ENCODE peak calls at places on chromosomes 2 and 18, in four cellular contexts. W, P, Y and B are unnamed samples.

GRCh38 chr18:12038082-12038660 is 55.5 kb upstream of the ANKRD62 start:
- DNase-seq in W (peak; percentile 38), P (peak; percentile 74), Y (no peak), B (peak; percentile 43)

GRCh38 chr2:138035597-138036217 is 71.4 kb downstream of the HNMT start:
- DNase-seq in W (no peak), P (no peak), Y (no peak), B (no peak)

GRCh38 chr2:237629739-237630138 is 2.4 kb downstream of the LRRFIP1 start:
- DNase-seq in W (no peak), P (no peak), Y (no peak), B (no peak)

GRCh38 chr2:10678225-10678624 is 11.6 kb downstream of the NOL10 start:
- DNase-seq in W (no peak), P (no peak), Y (peak; percentile 42), B (no peak)

GRCh38 chr2:15941483-15941853 is 1.1 kb downstream of the MYCN start:
- DNase-seq in W (peak; percentile 79), P (peak; percentile 74), Y (no peak), B (peak; percentile 82)

GRCh38 chr2:15997728-15998280 is 57.5 kb downstream of the MYCN start:
- DNase-seq in W (no peak), P (no peak), Y (no peak), B (no peak)

GRCh38 chr2:56291711-56292110 is 107.9 kb downstream of the CCDC85A start:
- DNase-seq in W (no peak), P (no peak), Y (no peak), B (no peak)

GRCh38 chr2:62297642-62298010 is 101.7 kb downstream of the B3GNT2 start:
- DNase-seq in W (peak; percentile 60), P (no peak), Y (peak; percentile 60), B (no peak)

GRCh38 chr2:36322108-36322507 is 33.5 kb upstream of the CRIM1 start:
- DNase-seq in W (no peak), P (no peak), Y (no peak), B (no peak)

GRCh38 chr2:217820066-217820819 is 182.6 kb downstream of the TNS1 start:
- DNase-seq in W (no peak), P (no peak), Y (no peak), B (no peak)

GRCh38 chr2:52084760-52085159 is 1052.8 kb upstream of the NRXN1 start:
- DNase-seq in W (no peak), P (no peak), Y (no peak), B (no peak)

GRCh38 chr18:46333371-46334199 is 229.4 kb downstream of the HAUS1 start:
- DNase-seq in W (peak; percentile 50), P (peak; percentile 56), Y (peak; percentile 8), B (peak; percentile 96)

GRCh38 chr2:10774394-10774793 is 38.2 kb downstream of the PDIA6 start:
- DNase-seq in W (no peak), P (no peak), Y (no peak), B (peak; percentile 59)

GRCh38 chr2:4190548-4190947 is 487.2 kb downstream of the DCDC2C start:
- DNase-seq in W (no peak), P (no peak), Y (no peak), B (no peak)

GRCh38 chr2:233832869-233833812 is 21.2 kb downstream of the HJURP start:
- DNase-seq in W (peak; percentile 80), P (peak; percentile 84), Y (no peak), B (peak; percentile 67)

GRCh38 chr2:27855476-27855875 is 34.7 kb downstream of the RBKS start:
- DNase-seq in W (no peak), P (no peak), Y (no peak), B (no peak)

GRCh38 chr2:205776139-205776538 is 93.8 kb downstream of the NRP2 start:
- DNase-seq in W (peak; percentile 95), P (peak; percentile 96), Y (peak; percentile 66), B (peak; percentile 61)

GRCh38 chr18:48775372-48776160 is 175.2 kb downstream of the SMAD7 start:
- DNase-seq in W (no peak), P (no peak), Y (no peak), B (no peak)

GRCh38 chr2:163122257-163122656 is 283.7 kb upstream of the KCNH7 start:
- DNase-seq in W (no peak), P (no peak), Y (no peak), B (no peak)

GRCh38 chr2:169461143-169461542 is 18.2 kb upstream of the BBS5 start:
- DNase-seq in W (no peak), P (no peak), Y (no peak), B (no peak)

GRCh38 chr2:68905116-68905515 is 33.9 kb upstream of the BMP10 start:
- DNase-seq in W (no peak), P (no peak), Y (no peak), B (no peak)

GRCh38 chr2:24050041-24050655 is 607 bp downstream of the FKBP1B start:
- DNase-seq in W (peak; percentile 56), P (peak; percentile 76), Y (no peak), B (peak; percentile 75)

GRCh38 chr2:24046930-24047702 is at the start of gene WDCP:
- DNase-seq in W (peak; percentile 94), P (peak; percentile 82), Y (peak; percentile 90), B (peak; percentile 93)

GRCh38 chr2:24047703-24048033 is 477 bp upstream of the WDCP start:
- DNase-seq in W (peak; percentile 29), P (peak; percentile 70), Y (no peak), B (peak; percentile 17)

GRCh38 chr2:24049485-24050021 is at the start of gene FKBP1B:
- DNase-seq in W (peak; percentile 86), P (peak; percentile 89), Y (peak; percentile 92), B (peak; percentile 97)

DNA sequence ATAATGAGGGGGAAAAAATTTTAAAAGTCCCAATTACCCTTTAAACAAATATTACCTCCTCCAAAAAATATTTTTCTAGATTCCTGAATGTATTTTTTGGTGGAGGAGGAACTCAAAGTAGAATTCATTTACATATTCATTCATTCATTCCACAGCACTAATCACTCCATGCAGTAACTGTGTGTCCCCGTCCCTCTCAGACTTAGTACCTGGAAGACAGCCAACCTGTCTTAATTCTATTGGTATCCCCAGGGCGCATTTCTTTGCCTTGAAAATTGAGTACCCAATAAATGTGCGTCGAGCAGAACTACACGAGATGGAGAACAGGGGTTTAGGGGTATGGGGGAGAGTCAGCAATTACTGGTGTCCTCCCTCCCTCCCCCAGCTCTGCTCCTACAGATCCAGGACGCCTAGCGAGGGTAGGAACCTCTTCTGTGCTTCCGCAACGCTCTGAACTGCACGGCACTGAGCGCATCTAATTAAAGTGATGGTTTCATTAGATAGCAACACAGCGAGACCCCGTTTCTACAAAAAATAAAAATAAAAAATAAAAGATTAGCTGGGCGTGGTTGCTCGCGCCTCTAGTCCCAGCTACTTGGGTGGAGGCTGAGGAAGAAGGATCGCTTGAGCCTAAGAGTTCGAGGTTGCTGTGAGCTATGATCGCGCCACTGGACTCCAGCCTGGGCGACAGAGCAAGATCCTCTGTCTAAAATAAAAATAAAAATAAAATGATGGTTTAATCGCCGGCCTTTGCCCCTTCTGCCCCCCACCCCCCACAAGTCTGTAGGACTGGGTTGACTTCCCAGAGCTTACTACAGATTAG is 668 bp upstream of the FKBP1B start:
- DNase-seq in W (no peak), P (no peak), Y (no peak), B (peak; percentile 36)
- TF ChIP-seq TEAD4 in W (no peak), P (no peak), Y (no peak), B (no peak)

DNA sequence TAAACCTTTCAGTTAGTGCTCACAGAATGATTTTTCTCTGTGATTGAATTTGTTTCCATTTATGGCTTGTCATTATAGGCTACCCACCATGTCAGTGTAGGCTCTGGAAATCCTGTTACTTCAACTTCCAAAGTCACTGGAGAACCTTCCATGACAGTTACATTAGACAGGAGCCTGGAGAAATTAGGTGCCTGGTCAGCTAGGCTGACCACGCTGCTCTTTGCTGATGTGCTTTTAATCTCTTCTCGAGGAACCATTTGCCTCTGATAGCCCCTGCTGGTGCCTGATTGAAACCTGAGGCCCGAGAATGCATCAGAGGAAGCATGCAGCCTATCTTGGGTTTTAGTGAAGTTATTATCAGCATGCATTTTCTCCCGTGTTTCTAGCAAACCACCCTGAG is 29.6 kb upstream of the TTN start:
- DNase-seq in W (no peak), P (no peak), Y (no peak), B (peak; percentile 55)
- TF ChIP-seq TEAD4 in W (no peak), P (no peak), Y (no peak), B (no peak)

GRCh38 chr2:33448216-33448899 is 28.1 kb upstream of the RASGRP3 start:
- DNase-seq in W (no peak), P (no peak), Y (no peak), B (no peak)
- TF ChIP-seq TEAD4 in W (no peak), P (no peak), Y (no peak), B (no peak)

GRCh38 chr2:159880729-159881128 is 82.7 kb upstream of the CD302 start:
- DNase-seq in W (peak; percentile 32), P (no peak), Y (no peak), B (no peak)
- TF ChIP-seq TEAD4 in W (no peak), P (no peak), Y (no peak), B (no peak)

GRCh38 chr2:194301946-194302345 is 1355.1 kb upstream of the SLC39A10 start:
- DNase-seq in W (no peak), P (no peak), Y (no peak), B (no peak)
- TF ChIP-seq TEAD4 in W (no peak), P (no peak), Y (no peak), B (no peak)

GRCh38 chr2:101432411-101433181 is 42.3 kb downstream of the RFX8 start:
- DNase-seq in W (no peak), P (no peak), Y (no peak), B (no peak)
- TF ChIP-seq TEAD4 in W (no peak), P (no peak), Y (no peak), B (no peak)

DNA sequence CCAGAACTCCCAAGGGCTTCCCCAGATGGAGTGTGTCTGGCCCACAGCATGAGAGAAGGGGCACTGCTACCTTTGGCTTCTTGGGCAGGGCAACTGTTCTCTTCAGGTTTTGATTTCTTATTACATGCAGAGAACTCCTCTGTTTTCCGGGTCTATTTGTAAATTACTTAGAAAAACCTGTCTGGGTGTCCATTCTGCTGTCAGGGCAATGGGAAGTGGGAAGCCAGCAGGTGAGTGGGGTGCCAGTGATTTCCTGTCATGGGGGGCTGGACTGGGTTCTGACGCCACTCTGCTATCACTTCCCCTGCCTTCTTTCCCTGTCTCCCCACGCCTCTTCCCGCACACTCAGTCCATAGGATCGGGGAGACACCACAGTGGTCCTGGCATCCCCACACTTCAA is 58.0 kb upstream of the LGALSL start:
- DNase-seq in W (no peak), P (no peak), Y (no peak), B (no peak)
- TF ChIP-seq TEAD4 in W (no peak), P (no peak), Y (no peak), B (no peak)

GRCh38 chr2:201644001-201644400 is 698 bp upstream of the TMEM237 start:
- DNase-seq in W (no peak), P (no peak), Y (no peak), B (no peak)

GRCh38 chr2:201642086-201642578 is 1.2 kb downstream of the TMEM237 start:
- DNase-seq in W (no peak), P (no peak), Y (no peak), B (no peak)

GRCh38 chr2:201642579-201643215 is 606 bp downstream of the TMEM237 start:
- DNase-seq in W (peak; percentile 89), P (peak; percentile 97), Y (peak; percentile 86), B (peak; percentile 96)

GRCh38 chr2:201639205-201639604 is 4.1 kb downstream of the TMEM237 start:
- DNase-seq in W (no peak), P (no peak), Y (no peak), B (no peak)

DNA sequence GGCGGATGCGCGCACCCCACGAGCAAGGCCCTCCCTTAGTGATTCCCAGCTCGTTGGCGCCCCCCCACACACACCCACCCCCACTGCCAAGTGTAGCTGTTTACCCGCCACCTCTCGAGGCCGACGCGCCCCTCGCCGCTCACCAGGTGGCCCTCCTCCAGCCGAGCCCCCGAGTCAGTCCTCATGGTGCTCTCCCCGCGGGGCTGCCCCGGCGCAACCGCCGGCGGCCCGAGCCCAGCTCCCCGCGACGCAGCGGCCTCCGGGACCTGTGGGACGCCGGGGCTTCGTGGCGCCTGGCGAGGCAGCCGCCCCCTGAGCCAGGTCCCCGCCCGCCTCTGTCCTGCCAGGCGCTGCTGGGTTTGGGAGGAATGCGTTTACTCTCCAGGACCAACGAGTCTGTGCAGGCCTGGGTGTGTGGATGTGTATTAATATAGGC is at the start of gene TMEM237:
- DNase-seq in W (peak; percentile 40), P (peak; percentile 67), Y (no peak), B (peak; percentile 84)
- TF ChIP-seq TEAD4 in W (no peak), P (no peak), Y (no peak), B (no peak)